ENCODE peak calls at places on chromosomes 4 and X, in four cellular contexts. E, M, D and I are unnamed samples.

GRCh38 chr4:109025471-109026076 is 262.7 kb upstream of the ETNPPL start:
- DNase-seq in E (no peak), M (no peak), D (no peak), I (no peak)

GRCh38 chr4:109989044-109989443 is 76.4 kb downstream of the EGF start:
- DNase-seq in E (no peak), M (no peak), D (no peak), I (no peak)

GRCh38 chrX:9606971-9607370 is 142.1 kb downstream of the TBL1X start:
- DNase-seq in E (no peak), M (no peak), D (no peak), I (no peak)

GRCh38 chrX:111470681-111471403 is 40.6 kb upstream of the SERTM2 start:
- DNase-seq in E (no peak), M (no peak), D (no peak), I (no peak)

GRCh38 chrX:40006025-40007017 is 91.4 kb downstream of the BCOR start:
- DNase-seq in E (peak; percentile 65), M (no peak), D (no peak), I (no peak)

GRCh38 chr4:44583393-44583792 is 68.0 kb downstream of the YIPF7 start:
- DNase-seq in E (peak; percentile 10), M (no peak), D (no peak), I (no peak)

GRCh38 chrX:47264507-47265173 is 31.8 kb downstream of the USP11 start:
- DNase-seq in E (no peak), M (peak; percentile 38), D (no peak), I (peak; percentile 25)

GRCh38 chr4:83009529-83009928 is 1.1 kb downstream of the LIN54 start:
- DNase-seq in E (no peak), M (no peak), D (no peak), I (no peak)

GRCh38 chr4:21134994-21135393 is 434.7 kb downstream of the PACRGL start:
- DNase-seq in E (no peak), M (no peak), D (no peak), I (no peak)

GRCh38 chr4:186570193-186570996 is 15.0 kb upstream of the MTNR1A start:
- DNase-seq in E (no peak), M (no peak), D (no peak), I (no peak)

GRCh38 chr4:10808591-10808990 is 124.0 kb upstream of the CLNK start:
- DNase-seq in E (no peak), M (no peak), D (no peak), I (no peak)

GRCh38 chr4:82499705-82500104 is 62.1 kb downstream of the TMEM150C start:
- DNase-seq in E (no peak), M (no peak), D (no peak), I (no peak)

GRCh38 chrX:20547649-20548051 is 280.9 kb upstream of the RPS6KA3 start:
- DNase-seq in E (no peak), M (peak; percentile 48), D (no peak), I (no peak)

GRCh38 chr4:46844325-46844917 is 64.6 kb downstream of the COX7B2 start:
- DNase-seq in E (peak; percentile 34), M (peak; percentile 50), D (peak; percentile 4), I (peak; percentile 21)

GRCh38 chrX:129606918-129607317 is 47.8 kb downstream of the APLN start:
- DNase-seq in E (peak; percentile 49), M (peak; percentile 30), D (peak; percentile 13), I (peak; percentile 65)

GRCh38 chr4:184288451-184289178 is 70.9 kb upstream of the ENPP6 start:
- DNase-seq in E (no peak), M (no peak), D (peak; percentile 91), I (no peak)

GRCh38 chrX:111382277-111382676 is 29.7 kb downstream of the DCX start:
- DNase-seq in E (no peak), M (no peak), D (no peak), I (no peak)

GRCh38 chr4:15075875-15076274 is 73.6 kb downstream of the CPEB2 start:
- DNase-seq in E (no peak), M (no peak), D (no peak), I (no peak)

GRCh38 chr4:185204238-185204910 is 574 bp upstream of the CFAP97 start:
- DNase-seq in E (no peak), M (no peak), D (no peak), I (peak; percentile 60)

GRCh38 chr4:54677853-54678650 is 20.3 kb downstream of the KIT start:
- DNase-seq in E (no peak), M (no peak), D (no peak), I (no peak)

GRCh38 chr4:32094987-32095386 is 1374.8 kb downstream of the PCDH7 start:
- DNase-seq in E (no peak), M (no peak), D (no peak), I (no peak)

GRCh38 chr4:42048394-42048793 is 58.1 kb downstream of the SLC30A9 start:
- DNase-seq in E (no peak), M (no peak), D (no peak), I (no peak)

GRCh38 chr4:138241281-138242075 is 671 bp downstream of the SLC7A11 start:
- DNase-seq in E (no peak), M (no peak), D (no peak), I (peak; percentile 19)

GRCh38 chr4:158020175-158020574 is 152.7 kb downstream of the GASK1B start:
- DNase-seq in E (no peak), M (peak; percentile 92), D (no peak), I (no peak)

GRCh38 chr4:76950846-76951321 is 1.3 kb downstream of the SEPTIN11 start:
- DNase-seq in E (no peak), M (no peak), D (no peak), I (no peak)

GRCh38 chrX:18461431-18461830 is 36.0 kb downstream of the CDKL5 start:
- DNase-seq in E (no peak), M (no peak), D (no peak), I (no peak)

GRCh38 chrX:100829730-100830129 is 9.5 kb downstream of the CSTF2 start:
- DNase-seq in E (no peak), M (no peak), D (peak; percentile 45), I (no peak)

GRCh38 chr4:122010610-122011009 is 58.8 kb upstream of the TRPC3 start:
- DNase-seq in E (no peak), M (no peak), D (no peak), I (no peak)

GRCh38 chr4:126046081-126046614 is 731.4 kb downstream of the FAT4 start:
- DNase-seq in E (no peak), M (no peak), D (no peak), I (no peak)

GRCh38 chr4:1779588-1780382 is 13.3 kb upstream of the FGFR3 start:
- DNase-seq in E (no peak), M (peak; percentile 63), D (no peak), I (no peak)

GRCh38 chrX:115017455-115017854 is at the start of gene IL13RA2:
- DNase-seq in E (no peak), M (no peak), D (no peak), I (peak; percentile 33)

GRCh38 chrX:19785647-19786046 is 101.8 kb downstream of the SH3KBP1 start:
- DNase-seq in E (no peak), M (no peak), D (no peak), I (no peak)

GRCh38 chr4:124414641-124415040 is 297.9 kb downstream of the ANKRD50 start:
- DNase-seq in E (no peak), M (no peak), D (no peak), I (no peak)

GRCh38 chr4:95761871-95762270 is 78.0 kb upstream of the PDHA2 start:
- DNase-seq in E (no peak), M (no peak), D (no peak), I (no peak)

GRCh38 chrX:153361781-153362397 is 27.9 kb downstream of the ZNF275 start:
- DNase-seq in E (no peak), M (no peak), D (no peak), I (no peak)

GRCh38 chr4:182578402-182578801 is 335.2 kb downstream of the TENM3 start:
- DNase-seq in E (no peak), M (no peak), D (no peak), I (no peak)

DNA sequence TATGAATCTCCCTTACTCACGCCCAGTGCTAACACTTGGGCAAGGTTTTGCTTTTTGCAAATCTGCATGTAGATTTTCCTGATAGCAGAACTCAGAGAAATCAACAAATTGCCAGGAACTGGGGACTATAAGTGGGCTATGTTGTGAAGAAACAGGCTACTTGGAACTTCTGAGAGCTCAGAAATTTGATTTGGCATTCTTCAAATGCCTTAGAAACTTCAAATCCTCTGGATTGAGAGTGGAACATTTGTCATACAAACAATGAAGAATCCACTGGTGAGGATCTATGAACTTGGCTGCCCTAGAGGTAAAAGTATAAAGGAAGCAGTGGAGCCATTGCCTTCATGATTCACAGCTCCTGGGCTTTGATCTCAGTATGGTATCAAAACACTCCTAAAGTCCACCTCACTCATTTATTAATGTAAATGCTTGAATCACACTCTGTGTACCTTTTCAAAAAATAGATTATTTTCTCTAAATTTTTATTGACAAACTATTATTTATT is 126.0 kb downstream of the GLRA3 start:
- DNase-seq in E (no peak), M (no peak), D (no peak), I (no peak)
- TF ChIP-seq ETV6 in E (no peak), M (no peak), D (no peak), I (no peak)

GRCh38 chrX:22397566-22397965 is 124.9 kb downstream of the CBLL2 start:
- DNase-seq in E (no peak), M (no peak), D (no peak), I (no peak)
- TF ChIP-seq ETV6 in E (no peak), M (no peak), D (no peak), I (no peak)

GRCh38 chrX:149541521-149542047 is 772 bp downstream of the EOLA1 start:
- DNase-seq in E (no peak), M (no peak), D (no peak), I (peak; percentile 21)
- TF ChIP-seq ETV6 in E (no peak), M (no peak), D (no peak), I (no peak)

GRCh38 chr4:165682621-165683020 is 190.4 kb upstream of the TLL1 start:
- DNase-seq in E (no peak), M (no peak), D (no peak), I (no peak)

GRCh38 chr4:165684177-165684870 is 188.7 kb upstream of the TLL1 start:
- DNase-seq in E (no peak), M (no peak), D (no peak), I (no peak)

GRCh38 chr4:165677081-165677480 is 196.0 kb upstream of the TLL1 start:
- DNase-seq in E (no peak), M (no peak), D (no peak), I (no peak)

GRCh38 chr4:165680821-165681220 is 192.2 kb upstream of the TLL1 start:
- DNase-seq in E (no peak), M (no peak), D (no peak), I (no peak)

DNA sequence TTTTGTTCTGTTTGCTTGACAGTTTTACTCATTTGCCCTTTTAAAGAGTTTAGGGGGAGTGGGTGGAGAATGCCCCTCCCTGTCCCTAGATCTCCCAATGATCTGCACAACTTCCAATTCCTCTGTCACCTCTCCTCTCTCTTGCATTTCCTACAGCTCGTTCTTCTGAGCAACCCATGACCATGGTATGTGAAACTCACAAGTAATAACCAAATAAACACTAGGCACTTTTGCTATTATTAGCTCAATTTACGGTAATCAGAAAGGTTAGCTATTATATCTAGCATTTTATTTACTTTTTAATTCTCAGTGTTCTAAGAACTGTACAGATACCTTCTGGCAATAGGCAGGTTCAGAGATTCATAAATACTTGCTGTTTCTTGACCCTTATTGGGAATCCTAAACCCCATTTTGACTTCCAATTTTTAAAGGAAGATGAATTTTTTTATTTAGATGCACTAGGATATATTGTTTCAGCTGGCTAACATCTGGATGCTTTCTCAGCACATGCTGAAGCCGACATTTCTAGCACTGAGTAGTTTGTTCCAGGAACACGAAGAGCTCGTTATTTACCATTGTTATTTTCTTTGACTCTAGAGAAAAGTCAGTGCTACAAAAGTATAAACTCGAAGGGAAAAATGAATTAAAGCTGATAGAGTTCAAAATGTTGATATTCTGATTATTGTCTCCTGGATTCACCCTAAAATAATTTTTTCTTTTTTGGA is 194.6 kb upstream of the TLL1 start:
- DNase-seq in E (no peak), M (no peak), D (no peak), I (no peak)
- TF ChIP-seq ETV6 in E (no peak), M (no peak), D (no peak), I (no peak)

GRCh38 chrX:65750674-65751469 is 83.4 kb downstream of the MSN start:
- DNase-seq in E (no peak), M (no peak), D (peak; percentile 65), I (no peak)
- TF ChIP-seq ETV6 in E (no peak), M (no peak), D (no peak), I (no peak)